ENCODE peak calls at places on chromosomes 13 and 19, in nine cellular contexts. Y, V, J, T, I, S, E, W and F are unnamed samples.

GRCh38 chr13:78020861-78021260 is 102.2 kb upstream of the EDNRB start:
- DNase-seq in Y (no peak), V (no peak), J (no peak), T (no peak), I (no peak), S (no peak), E (no peak), W (no peak), F (peak; percentile 48)

GRCh38 chr19:5955638-5955935 is 22.4 kb downstream of the RANBP3 start:
- DNase-seq in Y (no peak), V (no peak), J (no peak), T (no peak), I (no peak), S (no peak), E (no peak), W (no peak), F (no peak)

GRCh38 chr19:11465605-11466004 is 15.2 kb downstream of the ELAVL3 start:
- DNase-seq in Y (peak; percentile 82), V (no peak), J (no peak), T (no peak), I (no peak), S (no peak), E (no peak), W (no peak), F (no peak)

GRCh38 chr19:46660008-46660517 is 919 bp downstream of the DACT3 start:
- DNase-seq in Y (peak; percentile 77), V (no peak), J (peak; percentile 81), T (no peak), I (no peak), S (no peak), E (no peak), W (no peak), F (peak; percentile 26)

GRCh38 chr19:33767898-33768413 is 28.7 kb upstream of the KCTD15 start:
- DNase-seq in Y (peak; percentile 92), V (no peak), J (no peak), T (peak; percentile 26), I (no peak), S (no peak), E (peak; percentile 84), W (no peak), F (peak; percentile 81)

GRCh38 chr19:33427801-33428626 is 54.5 kb downstream of the CEBPG start:
- DNase-seq in Y (no peak), V (no peak), J (no peak), T (no peak), I (no peak), S (no peak), E (no peak), W (no peak), F (no peak)

GRCh38 chr19:11152318-11153062 is 3.1 kb downstream of the SPC24 start:
- DNase-seq in Y (no peak), V (no peak), J (no peak), T (no peak), I (peak; percentile 74), S (no peak), E (no peak), W (peak; percentile 77), F (no peak)

GRCh38 chr13:31775686-31776085 is 36.4 kb downstream of the RXFP2 start:
- DNase-seq in Y (no peak), V (no peak), J (no peak), T (no peak), I (no peak), S (no peak), E (no peak), W (peak; percentile 70), F (no peak)

GRCh38 chr19:50896591-50897190 is 14.5 kb downstream of the KLK4 start:
- DNase-seq in Y (no peak), V (peak; percentile 21), J (no peak), T (no peak), I (no peak), S (no peak), E (no peak), W (no peak), F (no peak)

GRCh38 chr19:12723383-12723642 is 419 bp downstream of the TNPO2 start:
- DNase-seq in Y (no peak), V (no peak), J (no peak), T (no peak), I (no peak), S (no peak), E (no peak), W (no peak), F (no peak)

GRCh38 chr13:59356607-59357006 is 807.1 kb downstream of the DIAPH3 start:
- DNase-seq in Y (no peak), V (no peak), J (no peak), T (no peak), I (no peak), S (no peak), E (no peak), W (peak; percentile 16), F (no peak)

GRCh38 chr19:19098084-19098702 is 34.4 kb downstream of the SLC25A42 start:
- DNase-seq in Y (no peak), V (no peak), J (no peak), T (no peak), I (no peak), S (no peak), E (no peak), W (no peak), F (no peak)

GRCh38 chr13:73722120-73722519 is 412.1 kb downstream of the KLF12 start:
- DNase-seq in Y (peak; percentile 16), V (peak; percentile 33), J (peak; percentile 29), T (no peak), I (peak; percentile 28), S (no peak), E (no peak), W (no peak), F (no peak)

GRCh38 chr19:2421581-2422306 is 5.6 kb downstream of the TIMM13 start:
- DNase-seq in Y (peak; percentile 52), V (no peak), J (no peak), T (no peak), I (no peak), S (no peak), E (no peak), W (no peak), F (no peak)

GRCh38 chr13:27455331-27455855 is 5.0 kb upstream of the MTIF3 start:
- DNase-seq in Y (peak; percentile 68), V (peak; percentile 39), J (no peak), T (no peak), I (no peak), S (no peak), E (no peak), W (no peak), F (no peak)

GRCh38 chr19:35042954-35043604 is 1.6 kb downstream of the HPN start:
- DNase-seq in Y (no peak), V (no peak), J (no peak), T (no peak), I (no peak), S (no peak), E (no peak), W (no peak), F (no peak)

GRCh38 chr13:42073683-42074082 is 25.2 kb downstream of the DGKH start:
- DNase-seq in Y (no peak), V (no peak), J (no peak), T (no peak), I (no peak), S (no peak), E (no peak), W (no peak), F (no peak)

GRCh38 chr19:11324079-11324661 is 15.3 kb downstream of the RAB3D start:
- DNase-seq in Y (no peak), V (peak; percentile 93), J (peak; percentile 91), T (no peak), I (peak; percentile 81), S (no peak), E (no peak), W (peak; percentile 83), F (no peak)

GRCh38 chr19:35518313-35518712 is 4.9 kb upstream of the DMKN start:
- DNase-seq in Y (no peak), V (no peak), J (no peak), T (no peak), I (peak; percentile 15), S (no peak), E (no peak), W (no peak), F (no peak)

GRCh38 chr19:35251456-35251855 is 2.7 kb downstream of the LSR start:
- DNase-seq in Y (no peak), V (no peak), J (no peak), T (no peak), I (no peak), S (no peak), E (no peak), W (no peak), F (no peak)